ENCODE peak calls at places on chromosome 12, in eight cellular contexts. W is fibroblast of lung, L is foreskin keratinocyte, R is psoas muscle, J is SJCRH30, U is mesendoderm, D is PC-9, Z is left lung. F is an unnamed sample.

GRCh38 chr12:47721431-47721973 is 3.8 kb downstream of the ENDOU start:
- DNase-seq in U (no peak), J (no peak), D (no peak), R (no peak), L (no peak), Z (no peak), W (no peak), F (no peak)

GRCh38 chr12:6821674-6822433 is at the start of gene GPR162:
- DNase-seq in W (peak), D (peak), R (peak), J (peak), L (no peak), Z (peak), U (peak), F (no peak)

GRCh38 chr12:81022531-81022930 is 55.3 kb upstream of the ACSS3 start:
- DNase-seq in J (no peak), W (peak), D (no peak), R (no peak), L (no peak), U (no peak), Z (no peak), F (no peak)

GRCh38 chr12:70645494-70646317 is 8.5 kb upstream of the PTPRB start:
- DNase-seq in R (peak), Z (peak), D (peak), J (peak), U (peak), L (peak), W (peak), F (peak)

GRCh38 chr12:104460973-104461693 is 4.4 kb downstream of the CHST11 start:
- DNase-seq in W (peak), J (no peak), R (no peak), U (peak), Z (no peak), L (no peak), D (no peak), F (no peak)

GRCh38 chr12:78645956-78646355 is 218.6 kb upstream of the SYT1 start:
- DNase-seq in Z (no peak), L (no peak), U (no peak), R (no peak), W (peak), J (no peak), D (no peak), F (no peak)

GRCh38 chr12:131117438-131118245 is 163.9 kb downstream of the ADGRD1 start:
- DNase-seq in U (no peak), D (no peak), J (no peak), L (no peak), Z (peak), W (no peak), R (no peak), F (no peak)

GRCh38 chr12:42706331-42706730 is 116.8 kb upstream of the PRICKLE1 start:
- DNase-seq in L (peak), W (peak), J (peak), R (no peak), U (no peak), D (no peak), Z (no peak), F (no peak)

GRCh38 chr12:131055596-131056233 is 102.0 kb downstream of the ADGRD1 start:
- DNase-seq in W (no peak), Z (no peak), D (no peak), R (no peak), L (no peak), J (no peak), U (no peak), F (no peak)

GRCh38 chr12:26031814-26032213 is 73.3 kb downstream of the RASSF8 start:
- DNase-seq in J (no peak), U (no peak), W (no peak), R (no peak), D (no peak), Z (no peak), L (no peak), F (no peak)

GRCh38 chr12:26032290-26032689 is 73.8 kb downstream of the RASSF8 start:
- DNase-seq in D (no peak), Z (no peak), U (no peak), L (no peak), W (no peak), R (no peak), J (no peak), F (no peak)

GRCh38 chr12:26031318-26031717 is 72.8 kb downstream of the RASSF8 start:
- DNase-seq in U (no peak), D (no peak), Z (no peak), L (no peak), J (no peak), R (no peak), W (no peak), F (no peak)

GRCh38 chr12:26034371-26035142 is 76.1 kb downstream of the RASSF8 start:
- DNase-seq in L (no peak), W (peak), R (no peak), J (no peak), D (no peak), Z (no peak), U (no peak), F (no peak)

GRCh38 chr12:26032719-26033241 is 74.3 kb downstream of the RASSF8 start:
- DNase-seq in R (no peak), J (no peak), U (peak), D (no peak), Z (no peak), L (no peak), W (peak), F (no peak)
- H3K27ac ChIP-seq in R (no peak), J (no peak), U (no peak), D (peak), Z (no peak), L (no peak), W (no peak), F (no peak)

DNA sequence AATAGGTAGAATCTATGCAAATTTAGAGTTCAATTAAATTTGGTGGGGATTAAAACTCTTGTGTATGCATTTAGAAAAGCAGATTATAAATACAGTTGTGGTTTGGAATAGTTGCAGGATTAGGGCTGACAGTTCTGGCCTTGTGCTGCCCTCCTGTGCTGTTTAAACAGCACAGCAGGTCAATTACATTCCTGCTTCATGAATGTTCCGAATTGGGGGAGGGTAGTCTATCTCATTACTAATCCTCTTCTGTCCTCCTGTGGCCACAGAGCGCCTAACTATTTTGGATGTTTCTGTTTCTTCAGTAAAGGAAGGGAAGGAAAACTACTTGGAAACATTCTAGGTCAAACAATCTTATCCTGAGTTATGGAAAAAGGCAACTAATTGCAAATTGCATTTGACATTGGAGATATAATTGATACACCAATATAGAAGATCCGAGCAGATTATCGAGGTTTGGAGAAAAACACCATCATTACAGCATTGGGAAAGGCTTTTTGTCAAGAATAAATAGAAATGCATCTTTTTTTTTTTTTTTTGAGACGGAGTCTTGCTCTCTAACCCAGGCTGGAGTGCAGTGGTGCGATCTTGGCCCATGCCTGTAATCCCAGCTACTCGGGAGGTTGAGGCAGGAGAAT is 8.7 kb upstream of the GPR19 start:
- DNase-seq in L (no peak), U (peak), J (peak), W (peak), D (peak), R (no peak), Z (peak), F (peak)
- H3K27ac ChIP-seq in L (no peak), U (no peak), J (no peak), W (no peak), D (no peak), R (no peak), Z (no peak), F (no peak)

GRCh38 chr12:27462851-27463250 is 16.3 kb downstream of the SMCO2 start:
- DNase-seq in Z (no peak), W (peak), L (no peak), D (no peak), J (peak), U (no peak), R (no peak), F (no peak)

GRCh38 chr12:27460471-27460978 is 14.0 kb downstream of the SMCO2 start:
- DNase-seq in D (peak), Z (no peak), L (peak), R (no peak), J (no peak), W (peak), U (no peak), F (peak)

GRCh38 chr12:27463826-27464554 is 17.5 kb downstream of the SMCO2 start:
- DNase-seq in L (no peak), D (no peak), R (peak), J (peak), Z (peak), U (no peak), W (peak), F (no peak)

GRCh38 chr12:27467641-27468040 is 21.1 kb downstream of the SMCO2 start:
- DNase-seq in Z (no peak), U (no peak), J (no peak), W (no peak), L (no peak), D (no peak), R (no peak), F (no peak)

GRCh38 chr12:27462151-27462694 is 15.7 kb downstream of the SMCO2 start:
- DNase-seq in L (peak), U (no peak), Z (no peak), D (no peak), W (peak), R (no peak), J (no peak), F (no peak)
- H3K27ac ChIP-seq in L (peak), U (no peak), Z (peak), D (no peak), W (no peak), R (no peak), J (no peak), F (no peak)

DNA sequence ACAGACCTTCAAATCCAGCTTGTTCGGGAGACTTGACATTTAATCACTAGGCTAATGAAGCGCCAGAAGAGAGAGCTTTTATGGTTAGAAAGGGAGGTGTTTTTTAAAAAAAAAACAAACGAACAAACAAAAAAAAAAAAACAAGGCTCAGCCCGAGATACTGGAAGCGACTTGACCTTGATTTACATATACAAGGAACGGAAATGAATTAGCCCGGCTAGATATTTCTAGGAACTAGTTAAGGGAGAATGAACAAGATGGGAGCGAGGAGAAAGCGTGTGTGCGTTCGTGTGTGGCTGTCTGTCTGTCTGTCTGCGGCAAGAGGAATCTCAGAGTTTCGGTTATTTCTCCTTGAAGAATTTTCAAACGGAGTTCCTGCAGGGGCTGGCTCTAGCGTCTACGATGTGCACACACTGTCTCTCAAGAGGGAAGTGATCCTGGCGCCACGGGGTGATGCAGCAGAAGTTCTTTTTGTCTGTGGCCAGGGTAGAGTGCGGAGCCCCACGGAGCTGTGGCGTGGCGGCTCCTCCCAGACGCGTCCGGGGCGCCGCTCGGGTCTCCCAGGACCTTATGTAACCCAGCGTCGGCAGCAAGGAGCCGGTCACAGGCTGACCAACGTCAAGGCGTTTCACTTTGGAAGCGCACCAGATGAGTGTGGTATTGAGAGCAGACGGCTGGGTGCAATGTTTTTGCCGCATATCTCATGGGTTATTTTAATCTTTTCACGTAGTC is 18.8 kb downstream of the SOCS2 start:
- DNase-seq in L (peak), U (peak), W (peak), R (peak), J (no peak), D (peak), Z (peak), F (no peak)
- H3K27ac ChIP-seq in L (peak), U (peak), W (peak), R (peak), J (no peak), D (no peak), Z (peak), F (peak)

DNA sequence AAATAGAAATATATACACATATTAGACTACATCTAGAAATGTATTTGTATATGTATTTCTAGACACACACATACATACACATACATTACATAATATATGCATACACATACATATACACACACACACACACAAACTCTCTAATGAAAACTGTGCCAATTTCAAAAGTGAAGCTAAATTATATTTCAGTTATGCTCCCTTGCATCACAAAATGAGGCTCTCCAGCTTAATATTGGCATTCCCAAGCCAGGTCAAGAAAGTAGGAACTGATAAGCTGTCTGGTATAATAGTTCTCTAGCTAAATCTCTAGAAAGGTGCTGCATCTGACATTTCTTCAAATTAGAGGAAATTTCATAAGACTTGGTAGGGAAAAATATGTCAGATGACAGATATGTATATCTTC is 56.9 kb downstream of the GARIN6 start:
- DNase-seq in D (no peak), L (no peak), W (no peak), J (no peak), R (no peak), Z (no peak), U (no peak), F (no peak)
- H3K27ac ChIP-seq in D (no peak), L (no peak), W (no peak), J (no peak), R (no peak), Z (no peak), U (no peak), F (no peak)

GRCh38 chr12:58425481-58426392 is 484.4 kb downstream of the ATP23 start:
- DNase-seq in L (peak), W (peak), R (no peak), Z (no peak), J (peak), U (peak), D (peak), F (peak)
- H3K27ac ChIP-seq in L (peak), W (peak), R (no peak), Z (peak), J (peak), U (peak), D (peak), F (peak)

GRCh38 chr12:61652265-61652664 is 607.9 kb upstream of the USP15 start:
- DNase-seq in Z (no peak), W (no peak), L (no peak), J (no peak), U (no peak), D (no peak), R (no peak), F (no peak)

GRCh38 chr12:61654698-61655097 is 605.5 kb upstream of the USP15 start:
- DNase-seq in Z (no peak), R (no peak), U (no peak), D (no peak), J (peak), L (no peak), W (no peak), F (no peak)
- H3K27ac ChIP-seq in Z (no peak), R (no peak), U (no peak), D (no peak), J (no peak), L (no peak), W (no peak), F (no peak)

F was measured in epithelial cell of prostate.